ENCODE peak calls at places on chromosomes 11 and 22, in eight cellular contexts. One of them, this sample, is unnamed.

GRCh38 chr11:60169264-60169915 is 13.5 kb downstream of the MS4A6A start:
- DNase-seq in T-helper 2 cell: no peak
- DNase-seq in stimulated activated CD4-positive, alpha-beta T cell treated with anti-CD3 and anti-CD28 coated beads, Interleukin-4, amount 100 ng/mL, for 48 hours: no peak
- DNase-seq in cerebellum: no peak
- DNase-seq in HAP-1: peak; percentile 41
- DNase-seq in CD14-positive monocyte: no peak
- DNase-seq in NCI-H748 treated with DMSO at 0.1 percent for 48 hours: no peak
- DNase-seq in NCI-H345: no peak
- DNase-seq in this sample: no peak

GRCh38 chr11:64710418-64711137 is 12.4 kb downstream of the NRXN2 start:
- DNase-seq in T-helper 2 cell: no peak
- DNase-seq in stimulated activated CD4-positive, alpha-beta T cell treated with anti-CD3 and anti-CD28 coated beads, Interleukin-4, amount 100 ng/mL, for 48 hours: no peak
- DNase-seq in cerebellum: no peak
- DNase-seq in HAP-1: no peak
- DNase-seq in CD14-positive monocyte: no peak
- DNase-seq in NCI-H748 treated with DMSO at 0.1 percent for 48 hours: no peak
- DNase-seq in NCI-H345: no peak
- DNase-seq in this sample: peak; percentile 12

GRCh38 chr11:1748467-1749019 is 1.9 kb downstream of the IFITM10 start:
- DNase-seq in T-helper 2 cell: no peak
- DNase-seq in stimulated activated CD4-positive, alpha-beta T cell treated with anti-CD3 and anti-CD28 coated beads, Interleukin-4, amount 100 ng/mL, for 48 hours: no peak
- DNase-seq in cerebellum: no peak
- DNase-seq in HAP-1: no peak
- DNase-seq in CD14-positive monocyte: peak; percentile 48
- DNase-seq in NCI-H748 treated with DMSO at 0.1 percent for 48 hours: no peak
- DNase-seq in NCI-H345: no peak
- DNase-seq in this sample: no peak

GRCh38 chr11:73414977-73415492 is 38.8 kb downstream of the RELT start:
- DNase-seq in T-helper 2 cell: no peak
- DNase-seq in stimulated activated CD4-positive, alpha-beta T cell treated with anti-CD3 and anti-CD28 coated beads, Interleukin-4, amount 100 ng/mL, for 48 hours: no peak
- DNase-seq in cerebellum: no peak
- DNase-seq in HAP-1: no peak
- DNase-seq in CD14-positive monocyte: no peak
- DNase-seq in NCI-H748 treated with DMSO at 0.1 percent for 48 hours: no peak
- DNase-seq in NCI-H345: no peak
- DNase-seq in this sample: peak; percentile 71

GRCh38 chr11:57646756-57647303 is 2.9 kb downstream of the YPEL4 start:
- DNase-seq in T-helper 2 cell: no peak
- DNase-seq in stimulated activated CD4-positive, alpha-beta T cell treated with anti-CD3 and anti-CD28 coated beads, Interleukin-4, amount 100 ng/mL, for 48 hours: no peak
- DNase-seq in cerebellum: no peak
- DNase-seq in HAP-1: no peak
- DNase-seq in CD14-positive monocyte: no peak
- DNase-seq in NCI-H748 treated with DMSO at 0.1 percent for 48 hours: no peak
- DNase-seq in NCI-H345: no peak
- DNase-seq in this sample: no peak

GRCh38 chr11:5992604-5993251 is 5.9 kb upstream of the OR52L1 start:
- DNase-seq in T-helper 2 cell: no peak
- DNase-seq in stimulated activated CD4-positive, alpha-beta T cell treated with anti-CD3 and anti-CD28 coated beads, Interleukin-4, amount 100 ng/mL, for 48 hours: no peak
- DNase-seq in cerebellum: peak; percentile 39
- DNase-seq in HAP-1: peak; percentile 17
- DNase-seq in CD14-positive monocyte: no peak
- DNase-seq in NCI-H748 treated with DMSO at 0.1 percent for 48 hours: no peak
- DNase-seq in NCI-H345: no peak
- DNase-seq in this sample: peak; percentile 29

GRCh38 chr11:120622189-120622912 is 110.8 kb downstream of the GRIK4 start:
- DNase-seq in T-helper 2 cell: no peak
- DNase-seq in stimulated activated CD4-positive, alpha-beta T cell treated with anti-CD3 and anti-CD28 coated beads, Interleukin-4, amount 100 ng/mL, for 48 hours: no peak
- DNase-seq in cerebellum: no peak
- DNase-seq in HAP-1: peak; percentile 25
- DNase-seq in CD14-positive monocyte: no peak
- DNase-seq in NCI-H748 treated with DMSO at 0.1 percent for 48 hours: no peak
- DNase-seq in NCI-H345: no peak
- DNase-seq in this sample: no peak

GRCh38 chr22:22670076-22670795 is 25.8 kb downstream of the GGTLC2 start:
- DNase-seq in T-helper 2 cell: no peak
- DNase-seq in stimulated activated CD4-positive, alpha-beta T cell treated with anti-CD3 and anti-CD28 coated beads, Interleukin-4, amount 100 ng/mL, for 48 hours: no peak
- DNase-seq in cerebellum: no peak
- DNase-seq in HAP-1: no peak
- DNase-seq in CD14-positive monocyte: no peak
- DNase-seq in NCI-H748 treated with DMSO at 0.1 percent for 48 hours: no peak
- DNase-seq in NCI-H345: no peak
- DNase-seq in this sample: no peak

GRCh38 chr11:6237903-6238302 is 986 bp upstream of the CNGA4 start:
- DNase-seq in T-helper 2 cell: no peak
- DNase-seq in stimulated activated CD4-positive, alpha-beta T cell treated with anti-CD3 and anti-CD28 coated beads, Interleukin-4, amount 100 ng/mL, for 48 hours: no peak
- DNase-seq in cerebellum: no peak
- DNase-seq in HAP-1: no peak
- DNase-seq in CD14-positive monocyte: no peak
- DNase-seq in NCI-H748 treated with DMSO at 0.1 percent for 48 hours: no peak
- DNase-seq in NCI-H345: no peak
- DNase-seq in this sample: no peak

GRCh38 chr11:60830478-60831142 is 11.3 kb upstream of the CCDC86 start:
- DNase-seq in T-helper 2 cell: no peak
- DNase-seq in stimulated activated CD4-positive, alpha-beta T cell treated with anti-CD3 and anti-CD28 coated beads, Interleukin-4, amount 100 ng/mL, for 48 hours: no peak
- DNase-seq in cerebellum: no peak
- DNase-seq in HAP-1: no peak
- DNase-seq in CD14-positive monocyte: no peak
- DNase-seq in NCI-H748 treated with DMSO at 0.1 percent for 48 hours: no peak
- DNase-seq in NCI-H345: no peak
- DNase-seq in this sample: no peak

GRCh38 chr11:108984548-108984947 is 319.7 kb downstream of the DDX10 start:
- DNase-seq in T-helper 2 cell: no peak
- DNase-seq in stimulated activated CD4-positive, alpha-beta T cell treated with anti-CD3 and anti-CD28 coated beads, Interleukin-4, amount 100 ng/mL, for 48 hours: no peak
- DNase-seq in cerebellum: no peak
- DNase-seq in HAP-1: no peak
- DNase-seq in CD14-positive monocyte: no peak
- DNase-seq in NCI-H748 treated with DMSO at 0.1 percent for 48 hours: no peak
- DNase-seq in NCI-H345: no peak
- DNase-seq in this sample: no peak

GRCh38 chr11:96162816-96163499 is 180.0 kb downstream of the MAML2 start:
- DNase-seq in T-helper 2 cell: no peak
- DNase-seq in stimulated activated CD4-positive, alpha-beta T cell treated with anti-CD3 and anti-CD28 coated beads, Interleukin-4, amount 100 ng/mL, for 48 hours: no peak
- DNase-seq in cerebellum: no peak
- DNase-seq in HAP-1: no peak
- DNase-seq in CD14-positive monocyte: no peak
- DNase-seq in NCI-H748 treated with DMSO at 0.1 percent for 48 hours: no peak
- DNase-seq in NCI-H345: no peak
- DNase-seq in this sample: peak; percentile 100

GRCh38 chr11:63804259-63804658 is 9.0 kb upstream of the SPINDOC start:
- DNase-seq in T-helper 2 cell: no peak
- DNase-seq in stimulated activated CD4-positive, alpha-beta T cell treated with anti-CD3 and anti-CD28 coated beads, Interleukin-4, amount 100 ng/mL, for 48 hours: no peak
- DNase-seq in cerebellum: no peak
- DNase-seq in HAP-1: no peak
- DNase-seq in CD14-positive monocyte: no peak
- DNase-seq in NCI-H748 treated with DMSO at 0.1 percent for 48 hours: no peak
- DNase-seq in NCI-H345: no peak
- DNase-seq in this sample: no peak

GRCh38 chr11:34632105-34632780 is 11.3 kb downstream of the EHF start:
- DNase-seq in T-helper 2 cell: no peak
- DNase-seq in stimulated activated CD4-positive, alpha-beta T cell treated with anti-CD3 and anti-CD28 coated beads, Interleukin-4, amount 100 ng/mL, for 48 hours: no peak
- DNase-seq in cerebellum: no peak
- DNase-seq in HAP-1: no peak
- DNase-seq in CD14-positive monocyte: no peak
- DNase-seq in NCI-H748 treated with DMSO at 0.1 percent for 48 hours: peak; percentile 93
- DNase-seq in NCI-H345: peak; percentile 95
- DNase-seq in this sample: no peak

GRCh38 chr11:112343368-112344039 is 82.8 kb upstream of the PLET1 start:
- DNase-seq in T-helper 2 cell: no peak
- DNase-seq in stimulated activated CD4-positive, alpha-beta T cell treated with anti-CD3 and anti-CD28 coated beads, Interleukin-4, amount 100 ng/mL, for 48 hours: no peak
- DNase-seq in cerebellum: peak; percentile 78
- DNase-seq in HAP-1: no peak
- DNase-seq in CD14-positive monocyte: no peak
- DNase-seq in NCI-H748 treated with DMSO at 0.1 percent for 48 hours: peak; percentile 23
- DNase-seq in NCI-H345: peak; percentile 43
- DNase-seq in this sample: peak; percentile 8

This sample was measured in fibroblast of the aortic adventitia.